ENCODE peak calls at places on chromosome 6, in seven cellular contexts. A is astrocyte of the cerebellum, L is GM06990, U is uterus, F is dorsolateral prefrontal cortex, V is astrocyte, R is fibroblast of pulmonary artery. Q is an unnamed sample.

GRCh38 chr6:132683543-132683942 is 24.6 kb upstream of the TAAR1 start:
- DNase-seq in A (no peak), L (no peak), U (no peak), F (no peak), V (peak), R (peak), Q (no peak)

GRCh38 chr6:70375882-70376281 is 37.4 kb upstream of the FAM135A start:
- DNase-seq in A (no peak), L (no peak), U (no peak), F (no peak), V (no peak), R (no peak), Q (no peak)

GRCh38 chr6:14396826-14397517 is 279.4 kb downstream of the CD83 start:
- DNase-seq in A (no peak), L (peak), U (no peak), F (no peak), V (peak), R (no peak), Q (peak)

GRCh38 chr6:108561742-108562502 is 1.2 kb downstream of the FOXO3 start:
- DNase-seq in A (no peak), L (peak), U (no peak), F (no peak), V (no peak), R (no peak), Q (no peak)

GRCh38 chr6:141726158-141726557 is 406.6 kb upstream of the GJE1 start:
- DNase-seq in A (no peak), L (no peak), U (no peak), F (no peak), V (no peak), R (no peak), Q (no peak)

GRCh38 chr6:154319231-154319858 is 37.3 kb downstream of the IPCEF1 start:
- DNase-seq in A (peak), L (no peak), U (no peak), F (no peak), V (peak), R (peak), Q (peak)

GRCh38 chr6:35203152-35203670 is 10.5 kb upstream of the SCUBE3 start:
- DNase-seq in A (no peak), L (no peak), U (no peak), F (no peak), V (no peak), R (no peak), Q (no peak)

GRCh38 chr6:100194535-100194934 is 200.5 kb upstream of the MCHR2 start:
- DNase-seq in A (no peak), L (no peak), U (no peak), F (no peak), V (peak), R (no peak), Q (peak)

GRCh38 chr6:107819976-107820551 is 4.0 kb downstream of the SCML4 start:
- DNase-seq in A (no peak), L (no peak), U (no peak), F (no peak), V (no peak), R (no peak), Q (no peak)

GRCh38 chr6:501891-502601 is 110.5 kb downstream of the IRF4 start:
- DNase-seq in A (no peak), L (peak), U (no peak), F (no peak), V (no peak), R (no peak), Q (no peak)
- H3K4me3 ChIP-seq in A (no peak), L (peak), U (no peak), F (no peak), V (no peak), R (no peak), Q (no peak)

GRCh38 chr6:114543696-114544095 is 200.9 kb upstream of the HS3ST5 start:
- DNase-seq in A (no peak), L (no peak), U (no peak), F (no peak), V (no peak), R (no peak), Q (no peak)

GRCh38 chr6:114537977-114538376 is 195.2 kb upstream of the HS3ST5 start:
- DNase-seq in A (no peak), L (no peak), U (no peak), F (no peak), V (no peak), R (no peak), Q (no peak)

GRCh38 chr6:114541794-114542193 is 199.0 kb upstream of the HS3ST5 start:
- DNase-seq in A (no peak), L (no peak), U (no peak), F (no peak), V (no peak), R (no peak), Q (no peak)
- TF ChIP-seq CTCF in A (no peak), L (no peak), U (no peak), F (no peak), V (no peak), R (no peak), Q (no peak)

GRCh38 chr6:12403201-12403826 is 113.2 kb downstream of the EDN1 start:
- DNase-seq in A (no peak), L (no peak), U (no peak), F (no peak), V (peak), R (peak), Q (peak)
- H3K4me3 ChIP-seq in A (no peak), L (no peak), U (no peak), F (no peak), V (no peak), R (no peak), Q (no peak)

DNA sequence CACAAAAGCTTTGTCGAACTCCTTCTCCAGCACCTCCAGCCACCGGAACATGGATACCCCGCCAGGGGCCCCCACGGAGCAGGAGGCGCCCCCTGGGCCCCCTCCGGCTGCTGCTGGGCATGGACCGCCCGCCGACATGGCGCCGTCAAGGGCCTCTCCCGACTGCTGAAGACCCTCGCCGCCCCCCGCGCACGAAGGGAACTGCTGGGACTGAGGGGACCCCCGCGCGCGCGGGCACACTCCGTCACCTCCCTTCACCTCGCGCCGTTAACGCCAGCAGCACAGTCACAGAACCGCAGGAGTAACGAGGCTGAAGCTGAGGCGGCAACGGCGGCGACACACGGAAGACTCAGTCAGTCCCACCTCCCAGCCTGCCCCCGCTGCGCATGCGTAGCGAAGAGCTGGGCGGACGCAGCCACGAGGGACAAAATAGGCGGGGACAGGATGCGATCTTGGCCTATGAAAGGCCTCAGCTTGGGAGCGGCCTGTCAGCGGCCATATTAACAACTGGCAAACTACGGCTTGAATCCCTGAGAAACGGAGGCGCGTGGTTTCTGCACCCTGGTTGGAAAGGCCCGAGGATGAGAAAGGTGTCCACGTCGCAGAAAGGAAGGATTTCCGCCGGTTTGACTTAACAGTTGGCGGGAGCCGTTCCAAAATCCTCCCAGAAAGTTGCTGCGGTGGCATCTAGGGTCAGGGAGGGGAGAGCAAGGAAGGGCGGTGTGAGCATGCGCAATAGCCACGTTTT is at the start of gene GOPC:
- DNase-seq in A (peak), L (peak), U (peak), F (peak), V (peak), R (peak), Q (peak)
- TF ChIP-seq CTCF in A (peak), L (peak), U (peak), F (no peak), V (no peak), R (peak), Q (no peak)

DNA sequence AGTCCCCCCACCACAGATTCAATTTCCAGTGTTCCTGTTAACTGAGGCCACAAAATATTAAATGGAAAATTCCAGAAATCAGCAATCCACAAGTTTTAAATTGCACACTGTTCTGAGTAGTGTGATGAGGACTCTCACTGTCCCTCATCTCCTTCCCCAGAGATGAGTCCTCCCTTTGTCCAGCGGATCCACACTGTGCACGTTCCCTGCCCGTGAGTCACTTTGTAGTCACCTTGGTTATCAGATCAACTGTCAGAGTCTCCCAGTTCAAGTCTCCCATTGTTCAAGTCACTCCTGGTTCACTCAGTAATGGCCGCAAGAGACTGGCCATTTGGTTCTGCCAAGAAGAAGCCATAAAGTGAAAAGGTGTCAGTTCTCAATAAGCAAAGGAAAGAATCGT is 168.6 kb upstream of the AFDN start:
- DNase-seq in A (no peak), L (no peak), U (no peak), F (no peak), V (no peak), R (no peak), Q (no peak)
- H3K4me3 ChIP-seq in A (no peak), L (no peak), U (no peak), F (no peak), V (no peak), R (no peak), Q (no peak)

DNA sequence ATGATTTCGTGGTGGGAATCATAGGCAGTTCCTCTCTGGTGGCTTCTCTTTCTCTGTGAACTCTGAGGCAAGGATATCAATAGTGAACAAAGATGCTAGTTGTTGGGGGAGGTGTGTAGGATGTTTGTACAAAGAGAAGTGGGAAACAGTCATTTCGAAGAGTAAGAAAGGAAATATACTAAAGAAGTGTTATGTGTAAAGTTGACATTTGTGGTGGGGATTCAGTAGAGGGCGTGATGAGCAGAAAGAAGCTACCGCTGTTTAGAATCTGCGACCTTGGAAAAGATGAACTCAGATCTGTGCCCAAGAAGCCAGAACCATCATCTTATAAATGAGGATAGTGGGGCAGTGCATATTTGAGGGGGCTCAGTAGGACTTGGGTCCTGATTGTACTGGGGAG is 11.4 kb downstream of the SLC35F1 start:
- DNase-seq in A (no peak), L (no peak), U (no peak), F (no peak), V (no peak), R (no peak), Q (no peak)
- TF ChIP-seq CTCF in A (no peak), L (peak), U (no peak), F (no peak), V (no peak), R (no peak), Q (no peak)

Q was measured in fibroblast of the aortic adventitia.